ENCODE peak calls at places on chromosomes 16 and 17, in four cellular contexts. A, H, N and M are unnamed samples.

GRCh38 chr17:4155980-4156620 is 13.1 kb downstream of the CYB5D2 start:
- DNase-seq in A (no peak), H (no peak), N (no peak), M (no peak)

GRCh38 chr17:18974407-18975149 is 22.6 kb downstream of the SLC5A10 start:
- DNase-seq in A (peak), H (no peak), N (no peak), M (no peak)

GRCh38 chr16:1280783-1281182 is 24.9 kb downstream of the TPSD1 start:
- DNase-seq in A (no peak), H (no peak), N (no peak), M (no peak)

GRCh38 chr16:73966851-73967250 is 329.8 kb upstream of the PSMD7 start:
- DNase-seq in A (no peak), H (no peak), N (no peak), M (no peak)

GRCh38 chr17:7634384-7634783 is 4.4 kb downstream of the SHBG start:
- DNase-seq in A (peak), H (no peak), N (no peak), M (no peak)

GRCh38 chr17:27473190-27473747 is 17.0 kb downstream of the KSR1 start:
- DNase-seq in A (no peak), H (no peak), N (no peak), M (no peak)

GRCh38 chr16:12522334-12522733 is 281.4 kb downstream of the CPPED1 start:
- DNase-seq in A (no peak), H (no peak), N (no peak), M (no peak)

GRCh38 chr16:84737658-84738057 is 37.9 kb downstream of the USP10 start:
- DNase-seq in A (no peak), H (peak), N (no peak), M (no peak)

GRCh38 chr16:21626659-21627277 is 25.6 kb downstream of the IGSF6 start:
- DNase-seq in A (peak), H (no peak), N (peak), M (peak)

GRCh38 chr17:43016216-43016615 is 6.0 kb downstream of the VAT1 start:
- DNase-seq in A (no peak), H (no peak), N (no peak), M (no peak)

GRCh38 chr17:65978881-65979280 is 213.1 kb downstream of the CEP112 start:
- DNase-seq in A (peak), H (no peak), N (no peak), M (no peak)

GRCh38 chr17:49987681-49988441 is 7.2 kb downstream of the DLX3 start:
- DNase-seq in A (no peak), H (no peak), N (no peak), M (no peak)

GRCh38 chr16:3696425-3697218 is 20.7 kb downstream of the TRAP1 start:
- DNase-seq in A (peak), H (no peak), N (peak), M (no peak)

GRCh38 chr16:80164881-80165280 is 375.9 kb upstream of the DYNLRB2 start:
- DNase-seq in A (no peak), H (no peak), N (no peak), M (no peak)

GRCh38 chr17:72825218-72825617 is 267.3 kb downstream of the SLC39A11 start:
- DNase-seq in A (no peak), H (no peak), N (no peak), M (no peak)

GRCh38 chr17:8556074-8556473 is 74.5 kb downstream of the MYH10 start:
- DNase-seq in A (no peak), H (no peak), N (no peak), M (no peak)

GRCh38 chr16:6146874-6147425 is 1049.4 kb upstream of the EEF2KMT start:
- DNase-seq in A (no peak), H (no peak), N (no peak), M (no peak)

GRCh38 chr16:19559242-19559910 is 3.9 kb downstream of the VPS35L start:
- DNase-seq in A (peak), H (no peak), N (peak), M (no peak)

GRCh38 chr17:29495011-29495410 is 71.8 kb downstream of the ABHD15 start:
- DNase-seq in A (peak), H (no peak), N (no peak), M (no peak)

GRCh38 chr16:75377971-75378386 is 55.3 kb downstream of the CFDP1 start:
- DNase-seq in A (peak), H (no peak), N (peak), M (peak)

DNA sequence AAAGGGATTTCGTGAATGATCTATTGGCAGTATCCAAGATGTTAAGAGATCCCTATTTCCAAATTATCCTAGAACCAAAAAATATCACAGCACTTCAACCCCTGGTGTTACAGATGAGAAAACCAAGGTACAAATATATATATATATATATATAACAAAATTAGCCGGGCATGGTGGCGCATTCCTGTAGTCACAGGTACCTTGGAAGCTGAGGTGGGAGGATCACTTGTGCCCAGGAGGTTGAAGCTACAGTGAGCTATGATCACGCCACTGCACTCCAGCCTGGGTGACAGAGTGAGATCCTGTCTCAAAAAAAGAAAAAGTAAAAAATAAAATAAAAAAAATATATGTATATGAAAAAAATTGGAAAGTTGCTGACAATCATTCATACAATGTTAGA is 637 bp upstream of the CLN3 start:
- DNase-seq in A (no peak), H (no peak), N (no peak), M (no peak)
- TF ChIP-seq CTCF in A (no peak), H (no peak), N (no peak), M (no peak)

GRCh38 chr17:61209524-61209923 is 190.1 kb upstream of the TBX2 start:
- DNase-seq in A (no peak), H (no peak), N (no peak), M (no peak)
- H3K4me3 ChIP-seq in A (no peak), H (no peak), N (no peak), M (no peak)

DNA sequence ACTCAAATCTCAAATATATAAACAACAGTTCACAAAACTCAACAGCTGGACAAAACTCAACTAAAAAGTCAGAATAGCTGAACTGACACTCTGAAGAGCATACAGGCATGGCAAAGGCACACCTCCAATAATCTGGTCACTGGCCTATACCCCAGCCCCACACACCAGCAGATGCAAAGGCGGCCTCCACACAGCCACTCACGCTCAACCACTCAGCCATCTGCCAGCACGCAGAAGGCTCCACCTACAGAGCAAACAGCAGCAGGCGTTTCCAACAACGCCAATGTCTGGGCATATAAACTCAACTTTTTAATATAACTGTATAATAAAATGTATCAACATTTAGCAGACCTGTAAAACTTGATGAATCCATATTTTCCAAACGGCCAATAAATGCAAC is 17.2 kb downstream of the USP7 start:
- DNase-seq in A (no peak), H (no peak), N (no peak), M (no peak)
- TF ChIP-seq CTCF in A (no peak), H (no peak), N (no peak), M (no peak)

GRCh38 chr17:11997972-11998233 is 628 bp upstream of the ZNF18 start:
- DNase-seq in A (no peak), H (no peak), N (no peak), M (no peak)
- H3K4me3 ChIP-seq in A (peak), H (peak), N (peak), M (peak)

DNA sequence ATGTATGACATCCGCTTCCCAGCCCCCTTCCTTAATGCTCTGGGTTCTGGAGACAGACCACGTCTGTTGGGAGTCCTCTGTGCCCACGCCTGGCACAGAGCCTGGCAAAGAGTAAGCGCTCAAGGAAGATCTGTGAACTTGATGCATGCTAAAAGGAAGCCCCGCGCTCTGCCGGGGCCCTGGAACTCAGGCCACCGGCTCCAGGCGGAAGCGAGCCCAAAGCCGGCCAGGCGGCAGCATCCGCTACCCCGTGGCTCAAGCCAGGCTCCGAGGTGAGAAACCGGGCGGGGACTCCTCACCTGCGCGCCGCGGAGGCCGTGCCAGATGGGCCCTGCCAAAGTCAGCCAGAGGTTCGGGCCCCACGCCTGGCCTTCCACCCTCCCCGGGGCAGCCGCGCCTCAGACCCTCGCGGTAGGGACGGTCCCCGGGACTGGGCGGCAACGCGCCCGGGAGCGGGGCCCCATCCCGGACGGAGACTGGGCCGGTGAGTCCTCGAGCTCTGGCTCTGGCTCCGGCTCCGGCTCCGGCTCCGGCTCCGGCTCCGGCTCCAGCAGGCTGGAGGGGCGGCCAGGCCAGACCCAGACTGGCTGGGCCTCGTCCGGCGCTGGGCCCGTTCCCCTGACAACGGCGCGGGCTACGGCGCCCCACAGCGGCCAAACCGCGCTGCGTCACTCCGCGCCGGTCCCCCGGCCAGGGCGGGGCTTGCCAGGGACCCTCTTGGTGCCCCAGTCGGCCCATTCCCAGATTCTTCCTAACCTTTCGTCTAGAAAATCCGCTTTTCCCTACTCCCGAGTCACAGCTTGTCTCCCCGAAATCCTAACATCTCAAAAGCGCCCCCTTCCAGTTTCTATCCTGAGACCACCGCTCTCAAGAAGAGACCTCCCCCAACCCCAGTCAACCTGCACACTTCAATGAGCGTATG is at the start of gene ZDHHC1:
- DNase-seq in A (peak), H (peak), N (no peak), M (no peak)
- TF ChIP-seq CTCF in A (peak), H (peak), N (peak), M (peak)

DNA sequence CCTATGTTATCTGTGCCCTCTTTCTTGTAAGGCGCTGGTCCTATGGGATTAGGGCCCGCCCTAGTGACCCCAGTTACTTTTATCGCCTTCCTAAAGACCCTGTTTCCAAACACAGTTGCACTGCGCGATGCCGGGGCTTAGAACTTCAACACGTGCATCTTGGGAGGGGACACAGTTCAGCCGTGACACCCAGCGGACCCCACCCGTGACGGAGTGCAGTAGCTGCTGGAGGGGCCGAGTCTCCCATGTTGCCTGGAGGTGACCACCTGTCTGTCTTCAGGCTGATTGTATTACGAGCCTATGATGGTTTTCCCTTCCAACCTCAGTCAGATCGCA is 9.4 kb downstream of the BAIAP2 start:
- DNase-seq in A (no peak), H (no peak), N (no peak), M (no peak)
- H3K4me3 ChIP-seq in A (no peak), H (no peak), N (no peak), M (peak)

GRCh38 chr16:14629919-14630619 is at the start of gene PARN:
- DNase-seq in A (peak), H (peak), N (peak), M (peak)
- TF ChIP-seq CTCF in A (no peak), H (no peak), N (no peak), M (no peak)

GRCh38 chr17:5184284-5184683 is 7.4 kb downstream of the ZNF594 start:
- DNase-seq in A (no peak), H (no peak), N (no peak), M (no peak)

GRCh38 chr17:5181509-5182305 is 10.0 kb downstream of the ZNF594 start:
- DNase-seq in A (no peak), H (no peak), N (no peak), M (no peak)

GRCh38 chr17:5183410-5183793 is 8.3 kb downstream of the ZNF594 start:
- DNase-seq in A (no peak), H (no peak), N (no peak), M (no peak)

GRCh38 chr17:5182597-5183409 is 8.9 kb downstream of the ZNF594 start:
- DNase-seq in A (no peak), H (no peak), N (no peak), M (no peak)

GRCh38 chr17:5179003-5179402 is 12.7 kb downstream of the ZNF594 start:
- DNase-seq in A (no peak), H (no peak), N (no peak), M (no peak)
- H3K4me3 ChIP-seq in A (no peak), H (no peak), N (no peak), M (no peak)

DNA sequence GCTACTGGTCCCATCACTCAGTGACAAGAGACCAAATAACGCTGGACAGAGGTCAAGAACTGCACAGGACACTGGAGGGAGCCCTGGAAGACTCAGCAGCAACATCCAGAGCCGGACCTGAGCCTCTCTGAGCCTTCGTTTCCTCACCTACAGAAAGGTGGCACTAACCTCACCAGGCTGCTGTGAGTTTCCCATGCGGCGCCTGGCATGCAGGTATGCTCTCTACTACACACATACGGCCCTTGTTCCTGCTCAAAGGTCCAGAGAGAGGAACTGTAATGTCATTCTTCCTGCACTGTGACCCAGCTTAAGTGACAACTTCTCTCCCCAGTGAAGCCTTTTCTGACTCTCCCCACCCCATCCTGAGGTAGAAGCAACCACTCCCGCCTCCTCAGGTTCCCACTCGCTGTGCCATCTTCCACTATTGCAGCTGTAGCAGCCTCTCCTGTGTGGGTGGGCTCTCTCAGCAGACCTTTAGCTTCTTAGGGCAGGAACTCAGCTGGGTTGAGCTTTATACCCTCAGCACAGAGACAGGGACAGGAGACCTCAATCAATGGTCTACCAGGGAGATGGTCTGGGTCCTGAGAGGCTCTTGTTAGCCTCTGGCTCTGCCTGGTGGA is 43.9 kb upstream of the SREBF1 start:
- DNase-seq in A (no peak), H (no peak), N (no peak), M (no peak)
- TF ChIP-seq CTCF in A (no peak), H (no peak), N (no peak), M (no peak)